ENCODE peak calls at places on chromosomes 13 and 19, in seven cellular contexts. Z is HCT116, I is PC-3, U is mammary epithelial cell, W is neural progenitor cell, X is mesenchymal stem cell, K is fibroblast of lung. A is an unnamed sample.
A peak's percentile ranks its signal among the peaks of the same experiment; 100 is the strongest.

GRCh38 chr19:48480476-48481190 is 11.5 kb downstream of the CYTH2 start:
- DNase-seq in Z (no peak), I (no peak), U (no peak), W (no peak), X (no peak), K (peak; percentile 48), A (no peak)

GRCh38 chr19:2302319-2303208 is 5.4 kb downstream of the LINGO3 start:
- DNase-seq in Z (no peak), I (no peak), U (no peak), W (peak; percentile 82), X (peak; percentile 45), K (peak; percentile 68), A (no peak)

GRCh38 chr13:60226507-60226906 is 62.8 kb upstream of the DIAPH3 start:
- DNase-seq in Z (peak; percentile 12), I (peak; percentile 30), U (peak; percentile 8), W (peak; percentile 69), X (peak; percentile 15), K (peak; percentile 54), A (no peak)

GRCh38 chr19:54136086-54136863 is 1.3 kb upstream of the CNOT3 start:
- DNase-seq in Z (no peak), I (peak; percentile 15), U (no peak), W (peak; percentile 63), X (no peak), K (peak; percentile 14), A (no peak)

GRCh38 chr19:1863638-1864479 is 480 bp upstream of the KLF16 start:
- DNase-seq in Z (peak; percentile 85), I (peak; percentile 88), U (peak; percentile 91), W (peak; percentile 98), X (peak; percentile 93), K (peak; percentile 92), A (peak; percentile 89)

GRCh38 chr19:49309087-49309486 is 15.9 kb downstream of the SLC6A16 start:
- DNase-seq in Z (no peak), I (no peak), U (no peak), W (no peak), X (no peak), K (no peak), A (no peak)

GRCh38 chr13:33053397-33054066 is 37.3 kb downstream of the KL start:
- DNase-seq in Z (no peak), I (no peak), U (no peak), W (no peak), X (no peak), K (no peak), A (no peak)

GRCh38 chr19:13729859-13730258 is 34.5 kb upstream of the MRI1 start:
- DNase-seq in Z (no peak), I (peak; percentile 36), U (no peak), W (no peak), X (no peak), K (no peak), A (no peak)

GRCh38 chr19:51341976-51342580 is at the start of gene VSIG10L:
- DNase-seq in Z (no peak), I (peak; percentile 31), U (no peak), W (no peak), X (no peak), K (no peak), A (no peak)

GRCh38 chr19:28176193-28176592 is 1036.8 kb downstream of the UQCRFS1 start:
- DNase-seq in Z (no peak), I (no peak), U (no peak), W (peak; percentile 16), X (no peak), K (no peak), A (no peak)

GRCh38 chr13:112053744-112054615 is 13.0 kb upstream of the SOX1 start:
- DNase-seq in Z (no peak), I (no peak), U (no peak), W (peak; percentile 65), X (no peak), K (no peak), A (no peak)

GRCh38 chr19:4878491-4878968 is 11.1 kb upstream of the PLIN3 start:
- DNase-seq in Z (no peak), I (no peak), U (no peak), W (peak; percentile 34), X (no peak), K (no peak), A (no peak)

GRCh38 chr19:11797491-11797890 is 832 bp upstream of the ZNF491 start:
- DNase-seq in Z (peak; percentile 36), I (peak; percentile 96), U (peak; percentile 82), W (peak; percentile 88), X (peak; percentile 83), K (peak; percentile 90), A (peak; percentile 67)
- H3K4me3 ChIP-seq in Z (no peak overlapping the region), I (peak overlapping the region; percentile 13), U (no peak overlapping the region), W (peak overlapping the region; percentile 61), X (no peak overlapping the region), K (peak overlapping the region; percentile 83), A (peak overlapping the region; percentile 26)

DNA sequence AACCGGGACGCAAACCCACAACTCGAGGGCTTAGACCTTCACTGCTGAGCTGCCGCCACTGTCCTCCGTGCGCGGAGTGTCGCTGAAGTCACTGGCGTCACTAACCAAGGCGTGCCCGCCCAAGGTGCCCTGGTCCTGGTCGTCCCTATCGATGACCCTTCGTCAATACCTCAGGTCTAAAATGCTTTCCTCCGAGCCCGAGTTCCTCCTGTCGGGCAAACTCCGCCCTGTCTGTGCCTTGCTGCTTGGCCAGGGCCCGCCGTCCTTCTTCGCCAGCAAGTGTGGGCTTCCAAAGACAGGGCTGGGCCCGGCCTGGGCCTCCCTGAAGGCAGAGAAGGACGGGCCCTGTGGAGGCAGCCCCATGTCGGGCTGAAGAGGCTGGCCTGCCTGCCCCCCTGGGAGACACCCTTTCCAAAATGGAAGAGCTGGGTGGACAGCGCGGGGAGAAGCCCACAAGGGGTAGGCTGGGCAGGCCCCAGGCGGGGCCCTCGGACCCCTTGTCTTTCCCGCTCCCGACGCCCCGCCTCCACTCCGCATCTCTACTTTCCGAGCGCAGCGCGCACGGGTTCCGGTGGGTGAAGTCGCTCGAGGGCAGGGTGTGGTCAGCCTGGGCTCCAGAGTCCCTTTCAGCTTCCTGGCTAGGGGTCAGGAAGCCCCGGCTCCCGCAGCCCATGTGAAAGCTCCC is 13.4 kb downstream of the RB1 start:
- DNase-seq in Z (no peak), I (no peak), U (no peak), W (no peak), X (no peak), K (no peak), A (no peak)
- H3K9ac ChIP-seq in Z (no peak overlapping the region), I (no peak overlapping the region), U (no peak overlapping the region), W (no peak overlapping the region), X (no peak overlapping the region), K (no peak overlapping the region), A (no peak overlapping the region)

GRCh38 chr13:24287748-24288287 is 21.6 kb upstream of the C1QTNF9 start:
- DNase-seq in Z (no peak), I (no peak), U (no peak), W (no peak), X (no peak), K (no peak), A (no peak)

GRCh38 chr13:24293761-24294160 is 15.6 kb upstream of the C1QTNF9 start:
- DNase-seq in Z (no peak), I (no peak), U (no peak), W (peak; percentile 45), X (no peak), K (no peak), A (no peak)

GRCh38 chr13:24290280-24290932 is 19.0 kb upstream of the C1QTNF9 start:
- DNase-seq in Z (no peak), I (no peak), U (no peak), W (no peak), X (no peak), K (no peak), A (no peak)

GRCh38 chr13:24288870-24289269 is 20.5 kb upstream of the C1QTNF9 start:
- DNase-seq in Z (no peak), I (no peak), U (no peak), W (no peak), X (peak; percentile 31), K (no peak), A (no peak)

DNA sequence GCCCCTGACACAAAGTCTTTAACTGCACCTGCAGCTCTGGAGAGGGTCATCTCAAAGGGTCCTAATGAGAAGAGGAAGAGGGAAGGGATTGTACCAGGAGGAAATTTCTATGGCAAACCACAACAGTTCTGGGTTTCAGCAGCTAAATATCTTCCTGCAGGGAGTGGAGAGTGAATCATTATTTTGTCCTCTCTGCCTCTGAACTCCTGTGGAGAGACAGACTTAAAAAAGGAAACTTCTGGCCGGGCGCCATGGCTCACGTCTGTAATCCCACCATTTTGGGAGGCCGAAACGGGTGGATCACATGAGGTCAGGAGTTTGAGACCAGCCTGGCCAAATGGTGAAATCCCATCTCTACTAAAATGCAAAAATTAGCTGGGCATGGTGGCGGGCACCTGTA is 16.9 kb upstream of the C1QTNF9 start:
- DNase-seq in Z (no peak), I (no peak), U (no peak), W (no peak), X (no peak), K (no peak), A (no peak)
- H3K4me3 ChIP-seq in Z (no peak overlapping the region), I (no peak overlapping the region), U (no peak overlapping the region), W (no peak overlapping the region), X (no peak overlapping the region), K (no peak overlapping the region), A (no peak overlapping the region)

GRCh38 chr19:10270616-10271394 is at the start of gene ICAM1:
- DNase-seq in Z (no peak), I (peak; percentile 70), U (peak; percentile 33), W (peak; percentile 71), X (peak; percentile 94), K (peak; percentile 45), A (no peak)

GRCh38 chr19:10271543-10272086 is 695 bp downstream of the ICAM1 start:
- DNase-seq in Z (no peak), I (no peak), U (no peak), W (no peak), X (peak; percentile 85), K (no peak), A (no peak)

GRCh38 chr19:10268077-10268476 is 2.8 kb upstream of the ICAM1 start:
- DNase-seq in Z (no peak), I (no peak), U (no peak), W (no peak), X (no peak), K (no peak), A (no peak)

GRCh38 chr19:10269333-10270179 is 1.4 kb upstream of the ICAM1 start:
- DNase-seq in Z (peak; percentile 47), I (peak; percentile 88), U (peak; percentile 54), W (peak; percentile 87), X (peak; percentile 92), K (peak; percentile 66), A (no peak)

DNA sequence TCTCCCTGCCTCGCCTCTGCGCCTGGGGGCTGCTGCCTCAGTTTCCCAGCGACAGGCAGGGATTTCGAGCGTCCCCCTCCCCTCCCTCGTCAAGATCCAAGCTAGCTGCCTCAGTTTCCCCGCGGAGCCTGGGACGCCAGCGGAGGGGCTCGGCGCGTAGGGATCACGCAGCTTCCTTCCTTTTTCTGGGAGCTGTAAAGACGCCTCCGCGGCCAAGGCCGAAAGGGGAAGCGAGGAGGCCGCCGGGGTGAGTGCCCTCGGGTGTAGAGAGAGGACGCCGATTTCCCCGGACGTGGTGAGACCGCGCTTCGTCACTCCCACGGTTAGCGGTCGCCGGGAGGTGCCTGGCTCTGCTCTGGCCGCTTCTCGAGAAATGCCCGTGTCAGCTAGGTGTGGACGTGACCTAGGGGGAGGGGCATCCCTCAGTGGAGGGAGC is 722 bp upstream of the ICAM1 start:
- DNase-seq in Z (no peak), I (no peak), U (no peak), W (peak; percentile 20), X (peak; percentile 46), K (no peak), A (no peak)
- H3K9ac ChIP-seq in Z (peak overlapping the region; percentile 50), I (peak overlapping the region; percentile 44), U (no peak overlapping the region), W (no peak overlapping the region), X (peak overlapping the region; percentile 84), K (no peak overlapping the region), A (peak overlapping the region; percentile 62)

A was measured in NT2/D1.